ENCODE peak calls at places on chromosomes 4 and X, in five cellular contexts. V is right cardiac atrium, Q is thoracic aorta, G is psoas muscle, I is suprapubic skin. Z is an unnamed sample.

GRCh38 chr4:95304898-95305297 is 243.9 kb downstream of the UNC5C start:
- DNase-seq in V (no peak), Q (no peak), G (no peak), I (no peak), Z (no peak)

GRCh38 chr4:170093978-170094377 is 4.2 kb upstream of the AADAT start:
- DNase-seq in V (no peak), Q (no peak), G (no peak), I (no peak), Z (no peak)

GRCh38 chr4:6961496-6962210 is 52.0 kb downstream of the TBC1D14 start:
- DNase-seq in V (no peak), Q (no peak), G (no peak), I (peak; percentile 52), Z (no peak)

GRCh38 chr4:147801820-147802219 is 69.9 kb downstream of the ARHGAP10 start:
- DNase-seq in V (no peak), Q (no peak), G (no peak), I (no peak), Z (no peak)

GRCh38 chr4:182828678-182829025 is 88.5 kb downstream of the DCTD start:
- DNase-seq in V (no peak), Q (no peak), G (no peak), I (no peak), Z (peak; percentile 26)

GRCh38 chrX:103573205-103573604 is 12.1 kb upstream of the TCEAL4 start:
- DNase-seq in V (no peak), Q (no peak), G (no peak), I (no peak), Z (no peak)

GRCh38 chrX:45323387-45323786 is 122.7 kb upstream of the DIPK2B start:
- DNase-seq in V (no peak), Q (no peak), G (no peak), I (no peak), Z (no peak)

GRCh38 chr4:1547863-1548637 is 136.1 kb downstream of the FAM53A start:
- DNase-seq in V (peak; percentile 90), Q (no peak), G (peak; percentile 73), I (no peak), Z (peak; percentile 85)

GRCh38 chrX:119762718-119763117 is 4.3 kb downstream of the SOWAHD start:
- DNase-seq in V (no peak), Q (no peak), G (no peak), I (no peak), Z (no peak)

GRCh38 chr4:8911311-8912088 is 39.9 kb upstream of the HMX1 start:
- DNase-seq in V (no peak), Q (no peak), G (peak; percentile 23), I (peak; percentile 69), Z (peak; percentile 55)

GRCh38 chr4:1871471-1872021 is 353 bp downstream of the NSD2 start:
- DNase-seq in V (no peak), Q (no peak), G (peak; percentile 66), I (no peak), Z (peak; percentile 88)

GRCh38 chrX:45164021-45164621 is 36.6 kb downstream of the DIPK2B start:
- DNase-seq in V (peak; percentile 68), Q (no peak), G (no peak), I (no peak), Z (no peak)

GRCh38 chr4:153488719-153489384 is 22.7 kb downstream of the TMEM131L start:
- DNase-seq in V (peak; percentile 81), Q (no peak), G (peak; percentile 77), I (no peak), Z (peak; percentile 80)

GRCh38 chrX:120419465-120419864 is 49.6 kb downstream of the LAMP2 start:
- DNase-seq in V (no peak), Q (no peak), G (no peak), I (no peak), Z (no peak)

GRCh38 chr4:179941911-179942310 is 2301.3 kb upstream of the TENM3 start:
- DNase-seq in V (no peak), Q (no peak), G (no peak), I (no peak), Z (no peak)

GRCh38 chr4:169151671-169152070 is 119.1 kb downstream of the SH3RF1 start:
- DNase-seq in V (no peak), Q (no peak), G (no peak), I (no peak), Z (no peak)

GRCh38 chrX:71493111-71493613 is 39.7 kb upstream of the OGT start:
- DNase-seq in V (no peak), Q (no peak), G (peak; percentile 51), I (no peak), Z (no peak)

GRCh38 chr4:87973283-87974169 is 2.0 kb upstream of the SPP1 start:
- DNase-seq in V (peak; percentile 59), Q (no peak), G (no peak), I (no peak), Z (peak; percentile 55)

GRCh38 chr4:1154523-1155182 is 17.7 kb downstream of the SPON2 start:
- DNase-seq in V (peak; percentile 53), Q (peak; percentile 74), G (no peak), I (peak; percentile 78), Z (no peak)

GRCh38 chr4:89064848-89065247 is 7.9 kb upstream of the FAM13A start:
- DNase-seq in V (no peak), Q (no peak), G (no peak), I (no peak), Z (no peak)

GRCh38 chr4:99381588-99382175 is 29.1 kb upstream of the ADH1C start:
- DNase-seq in V (no peak), Q (no peak), G (no peak), I (no peak), Z (no peak)

GRCh38 chrX:8848921-8849320 is 47.7 kb upstream of the FAM9A start:
- DNase-seq in V (no peak), Q (no peak), G (no peak), I (no peak), Z (no peak)

GRCh38 chrX:93875621-93876282 is 201.7 kb downstream of the FAM133A start:
- DNase-seq in V (peak; percentile 7), Q (no peak), G (no peak), I (no peak), Z (no peak)

GRCh38 chrX:20529711-20530110 is 263.0 kb upstream of the RPS6KA3 start:
- DNase-seq in V (no peak), Q (no peak), G (no peak), I (no peak), Z (no peak)

GRCh38 chr4:28073860-28074555 is 1213.4 kb downstream of the STIM2 start:
- DNase-seq in V (no peak), Q (no peak), G (no peak), I (no peak), Z (no peak)

GRCh38 chr4:108834787-108835384 is 72.0 kb upstream of the ETNPPL start:
- DNase-seq in V (no peak), Q (no peak), G (no peak), I (no peak), Z (no peak)

DNA sequence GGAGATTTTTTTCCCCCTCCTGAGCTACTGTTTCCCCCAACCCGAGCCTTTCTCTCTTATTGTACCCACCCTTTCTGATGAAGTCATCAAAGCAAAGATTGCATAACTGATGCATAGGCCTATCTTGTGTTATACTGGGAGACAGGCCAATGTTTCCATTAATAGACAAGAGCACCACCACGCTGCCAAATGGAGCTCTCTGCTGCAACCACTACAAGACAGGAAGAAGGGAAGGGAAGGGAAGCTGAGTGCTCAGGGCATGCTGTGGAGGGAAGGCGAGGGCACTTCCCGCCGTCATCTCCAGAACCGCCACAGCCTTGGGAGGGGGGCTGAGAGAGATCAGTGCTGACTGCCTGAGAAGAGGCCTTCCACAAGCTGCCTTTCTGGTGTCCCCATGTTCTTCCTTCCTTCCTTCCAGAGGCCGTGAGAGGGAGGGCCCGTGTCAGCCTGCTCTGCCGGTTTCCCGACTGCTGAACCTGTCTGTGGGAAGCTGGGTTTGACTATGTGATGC is 75.0 kb downstream of the MGST2 start:
- DNase-seq in V (peak; percentile 83), Q (no peak), G (peak; percentile 81), I (no peak), Z (peak; percentile 76)
- H3K27ac ChIP-seq in V (peak overlapping the region; percentile 69), Q (peak overlapping the region; percentile 44), G (peak overlapping the region; percentile 92), I (peak overlapping the region; percentile 89), Z (peak overlapping the region; percentile 77)

DNA sequence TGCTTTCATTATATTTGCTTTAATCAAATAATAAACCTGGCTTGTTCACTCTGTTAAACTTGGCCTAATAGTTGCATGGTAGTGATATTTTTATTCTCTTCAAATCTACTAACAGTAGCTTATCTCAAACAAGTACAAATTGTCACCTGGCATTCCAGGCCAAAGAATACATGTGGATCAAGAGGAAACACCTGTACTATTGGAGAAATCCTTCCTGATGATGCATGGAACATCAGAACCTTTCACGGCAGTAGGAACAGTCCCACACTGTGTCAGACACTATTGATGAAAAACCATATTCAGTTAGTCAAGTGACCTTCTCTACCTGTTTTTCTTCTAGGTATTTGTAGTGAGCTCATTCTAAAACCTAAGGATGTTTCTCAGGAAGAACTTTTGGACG is 17.0 kb downstream of the MTHFD2L start:
- DNase-seq in V (no peak), Q (no peak), G (no peak), I (no peak), Z (no peak)
- H3K27ac ChIP-seq in V (no peak overlapping the region), Q (no peak overlapping the region), G (no peak overlapping the region), I (no peak overlapping the region), Z (no peak overlapping the region)

DNA sequence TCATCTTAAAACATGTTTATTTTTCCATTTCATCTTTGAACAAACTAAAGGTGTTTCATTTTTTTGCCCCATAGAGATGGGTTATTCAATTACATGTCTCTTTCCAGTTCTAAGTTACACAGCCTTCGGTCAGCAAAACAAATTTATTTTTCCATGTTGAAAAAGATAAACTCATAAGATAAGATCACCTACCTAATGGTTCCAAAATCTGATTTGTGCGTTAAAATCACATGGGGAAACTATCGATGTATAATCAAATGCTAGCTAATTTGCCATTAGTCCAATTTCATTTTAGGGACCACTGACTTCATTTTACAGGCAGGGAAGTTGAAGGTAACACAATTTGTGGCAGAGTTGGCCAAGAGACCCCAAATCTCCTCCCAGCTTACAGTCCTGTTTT is 67.2 kb upstream of the ACSL1 start:
- DNase-seq in V (no peak), Q (no peak), G (no peak), I (no peak), Z (no peak)
- H3K27ac ChIP-seq in V (no peak overlapping the region), Q (no peak overlapping the region), G (no peak overlapping the region), I (no peak overlapping the region), Z (no peak overlapping the region)

DNA sequence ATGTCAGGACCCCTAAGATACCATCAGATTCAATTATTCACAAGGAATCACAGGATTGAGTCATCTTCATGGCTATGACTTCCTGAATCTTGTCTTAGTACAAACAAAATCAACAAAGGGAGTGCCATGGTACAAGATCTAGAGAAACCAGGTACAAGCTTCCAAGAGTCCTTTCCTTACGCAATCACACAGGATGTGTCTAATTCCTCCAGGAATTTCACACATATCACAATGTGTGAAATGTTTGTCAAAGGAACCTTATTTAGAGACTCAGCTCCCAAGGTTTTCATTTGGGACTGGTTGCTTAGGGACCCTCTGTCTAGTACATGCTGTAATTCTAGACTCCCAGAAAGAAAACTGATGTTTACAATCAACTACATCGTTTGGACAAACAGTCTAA is 83.0 kb downstream of the MAB21L2 start:
- DNase-seq in V (no peak), Q (no peak), G (no peak), I (no peak), Z (no peak)
- H3K27ac ChIP-seq in V (no peak overlapping the region), Q (no peak overlapping the region), G (no peak overlapping the region), I (no peak overlapping the region), Z (no peak overlapping the region)

GRCh38 chrX:23493941-23494374 is 159.3 kb downstream of the PTCHD1 start:
- DNase-seq in V (no peak), Q (no peak), G (no peak), I (no peak), Z (no peak)
- H3K27ac ChIP-seq in V (no peak overlapping the region), Q (no peak overlapping the region), G (no peak overlapping the region), I (no peak overlapping the region), Z (no peak overlapping the region)